ENCODE peak calls at places on chromosomes 13 and 19, in six cellular contexts. One of them, this sample, is unnamed.
A peak's percentile ranks its signal among the peaks of the same experiment; 100 is the strongest.

GRCh38 chr19:31263317-31263716 is 85.9 kb downstream of the TSHZ3 start:
- DNase-seq in heart left ventricle: no peak
- DNase-seq in breast epithelium: no peak
- DNase-seq in neural progenitor cell: no peak
- DNase-seq in GM10248: no peak
- DNase-seq in mucosa of descending colon: no peak
- DNase-seq in this sample: no peak

GRCh38 chr13:76830805-76831204 is 55.4 kb downstream of the KCTD12 start:
- DNase-seq in mucosa of descending colon: no peak
- DNase-seq in heart left ventricle: no peak
- DNase-seq in neural progenitor cell: no peak
- DNase-seq in GM10248: no peak
- DNase-seq in breast epithelium: no peak
- DNase-seq in this sample: no peak

GRCh38 chr13:107753748-107754147 is 461.6 kb downstream of the LIG4 start:
- DNase-seq in GM10248: no peak
- DNase-seq in breast epithelium: no peak
- DNase-seq in heart left ventricle: no peak
- DNase-seq in neural progenitor cell: no peak
- DNase-seq in mucosa of descending colon: no peak
- DNase-seq in this sample: no peak

GRCh38 chr19:39927524-39928356 is 6.7 kb downstream of the FCGBP start:
- DNase-seq in GM10248: no peak
- DNase-seq in heart left ventricle: no peak
- DNase-seq in breast epithelium: no peak
- DNase-seq in neural progenitor cell: no peak
- DNase-seq in mucosa of descending colon: no peak
- DNase-seq in this sample: no peak

GRCh38 chr13:100673376-100673830 is 1.2 kb downstream of the TMTC4 start:
- DNase-seq in neural progenitor cell: peak; percentile 71
- DNase-seq in mucosa of descending colon: peak; percentile 53
- DNase-seq in breast epithelium: no peak
- DNase-seq in GM10248: no peak
- DNase-seq in heart left ventricle: no peak
- DNase-seq in this sample: peak; percentile 20

GRCh38 chr13:33307820-33308219 is 22.3 kb upstream of the STARD13 start:
- DNase-seq in heart left ventricle: no peak
- DNase-seq in mucosa of descending colon: no peak
- DNase-seq in breast epithelium: no peak
- DNase-seq in GM10248: no peak
- DNase-seq in neural progenitor cell: no peak
- DNase-seq in this sample: no peak

GRCh38 chr19:42010245-42011126 is 16.5 kb upstream of the ATP1A3 start:
- DNase-seq in mucosa of descending colon: no peak
- DNase-seq in neural progenitor cell: no peak
- DNase-seq in GM10248: no peak
- DNase-seq in breast epithelium: no peak
- DNase-seq in heart left ventricle: no peak
- DNase-seq in this sample: no peak

GRCh38 chr13:107937841-107938240 is 277.5 kb downstream of the LIG4 start:
- DNase-seq in neural progenitor cell: no peak
- DNase-seq in breast epithelium: no peak
- DNase-seq in GM10248: no peak
- DNase-seq in heart left ventricle: no peak
- DNase-seq in mucosa of descending colon: no peak
- DNase-seq in this sample: no peak

GRCh38 chr13:99389520-99390304 is 82.5 kb upstream of the GPR183 start:
- DNase-seq in breast epithelium: no peak
- DNase-seq in heart left ventricle: no peak
- DNase-seq in neural progenitor cell: no peak
- DNase-seq in GM10248: no peak
- DNase-seq in mucosa of descending colon: no peak
- DNase-seq in this sample: no peak

GRCh38 chr13:74870865-74871264 is 611.1 kb downstream of the TBC1D4 start:
- DNase-seq in mucosa of descending colon: no peak
- DNase-seq in heart left ventricle: no peak
- DNase-seq in GM10248: no peak
- DNase-seq in neural progenitor cell: no peak
- DNase-seq in breast epithelium: no peak
- DNase-seq in this sample: no peak

GRCh38 chr19:15305582-15306334 is 26.6 kb downstream of the BRD4 start:
- DNase-seq in neural progenitor cell: no peak
- DNase-seq in GM10248: no peak
- DNase-seq in breast epithelium: no peak
- DNase-seq in mucosa of descending colon: no peak
- DNase-seq in heart left ventricle: no peak
- DNase-seq in this sample: no peak

GRCh38 chr13:28754698-28755545 is 36.2 kb upstream of the SLC46A3 start:
- DNase-seq in heart left ventricle: peak; percentile 52
- DNase-seq in breast epithelium: no peak
- DNase-seq in mucosa of descending colon: no peak
- DNase-seq in neural progenitor cell: no peak
- DNase-seq in GM10248: no peak
- DNase-seq in this sample: peak; percentile 15

GRCh38 chr19:35843676-35844481 is 8.4 kb downstream of the NPHS1 start:
- DNase-seq in breast epithelium: no peak
- DNase-seq in neural progenitor cell: peak; percentile 73
- DNase-seq in GM10248: no peak
- DNase-seq in mucosa of descending colon: peak; percentile 75
- DNase-seq in heart left ventricle: no peak
- DNase-seq in this sample: peak; percentile 35

GRCh38 chr13:62838891-62839290 is 1423.2 kb upstream of the PCDH20 start:
- DNase-seq in breast epithelium: no peak
- DNase-seq in heart left ventricle: no peak
- DNase-seq in neural progenitor cell: no peak
- DNase-seq in GM10248: no peak
- DNase-seq in mucosa of descending colon: no peak
- DNase-seq in this sample: no peak

DNA sequence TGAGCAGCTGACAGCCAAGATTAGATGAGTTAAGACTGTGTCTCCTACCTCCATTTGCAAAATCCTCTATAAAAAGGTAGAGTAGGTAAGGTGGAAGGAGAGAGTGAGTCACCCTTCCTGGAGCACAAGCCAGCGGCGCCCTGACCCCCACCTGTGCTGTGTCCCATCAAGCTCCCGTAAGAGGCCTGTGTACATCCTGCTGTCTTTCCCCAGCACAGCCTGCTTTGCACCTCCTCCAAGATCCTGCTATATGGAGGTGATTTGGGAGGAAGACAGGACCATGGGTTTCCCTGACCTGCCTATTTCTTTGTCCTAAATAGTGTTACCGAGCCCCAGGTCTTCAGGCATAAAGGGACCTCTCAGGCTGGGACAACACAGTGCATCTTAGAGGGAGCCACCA is 62.3 kb upstream of the UQCRFS1 start:
- DNase-seq in neural progenitor cell: no peak
- DNase-seq in breast epithelium: no peak
- DNase-seq in mucosa of descending colon: no peak
- DNase-seq in GM10248: no peak
- DNase-seq in heart left ventricle: no peak
- DNase-seq in this sample: no peak
- TF ChIP-seq CTCF in neural progenitor cell: no peak
- TF ChIP-seq CTCF in breast epithelium: no peak
- TF ChIP-seq CTCF in mucosa of descending colon: no peak
- TF ChIP-seq CTCF in GM10248: no peak
- TF ChIP-seq CTCF in heart left ventricle: no peak
- TF ChIP-seq CTCF in this sample: no peak

DNA sequence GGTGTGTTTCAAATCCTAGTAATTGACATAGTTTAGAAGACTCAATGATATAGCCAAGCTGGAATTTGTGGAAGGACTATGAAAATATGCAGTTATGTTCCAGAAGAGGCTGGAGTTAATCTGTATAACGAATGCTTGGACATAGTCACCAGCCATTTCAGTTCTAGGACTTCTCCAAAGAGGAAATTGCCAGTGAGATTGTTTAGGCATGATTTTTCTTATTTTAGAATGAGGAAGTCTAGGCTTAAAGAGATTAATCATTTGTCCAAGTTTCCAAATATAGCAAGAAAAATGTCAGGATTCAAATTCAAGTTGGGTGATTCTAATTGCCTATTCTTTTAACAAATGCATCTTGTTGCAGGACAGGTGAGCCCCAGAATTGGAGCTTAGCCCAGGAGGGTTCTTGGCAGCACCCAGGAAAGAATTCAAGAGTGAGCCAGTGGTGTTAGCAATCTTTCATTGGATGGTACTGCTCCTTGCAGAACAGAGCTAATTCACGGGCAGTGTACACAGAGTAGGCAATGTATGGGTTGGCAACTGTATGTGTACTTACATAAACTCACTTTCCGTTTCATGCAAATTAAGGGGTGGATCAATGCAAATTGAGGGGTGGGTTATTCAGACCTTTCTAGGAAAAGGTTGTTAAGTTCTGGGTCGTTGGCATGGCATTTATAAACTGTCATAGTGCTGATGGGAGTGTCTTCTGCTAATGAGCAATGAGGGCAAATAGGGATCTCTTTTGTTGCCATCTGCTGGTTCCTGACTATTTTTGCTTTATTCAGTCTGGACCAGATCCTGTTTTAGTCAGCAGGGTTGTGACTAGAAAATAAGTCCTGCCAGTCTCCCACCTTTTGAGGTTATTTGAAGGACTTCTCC is 763.2 kb upstream of the SLITRK1 start:
- DNase-seq in heart left ventricle: no peak
- DNase-seq in mucosa of descending colon: no peak
- DNase-seq in GM10248: no peak
- DNase-seq in neural progenitor cell: no peak
- DNase-seq in breast epithelium: no peak
- DNase-seq in this sample: no peak
- TF ChIP-seq CTCF in heart left ventricle: no peak
- TF ChIP-seq CTCF in mucosa of descending colon: no peak
- TF ChIP-seq CTCF in GM10248: no peak
- TF ChIP-seq CTCF in neural progenitor cell: no peak
- TF ChIP-seq CTCF in breast epithelium: no peak
- TF ChIP-seq CTCF in this sample: no peak

GRCh38 chr13:67075239-67075638 is 154.9 kb downstream of the PCDH9 start:
- DNase-seq in breast epithelium: no peak
- DNase-seq in heart left ventricle: no peak
- DNase-seq in GM10248: no peak
- DNase-seq in mucosa of descending colon: no peak
- DNase-seq in neural progenitor cell: no peak
- DNase-seq in this sample: no peak
- TF ChIP-seq CTCF in breast epithelium: no peak
- TF ChIP-seq CTCF in heart left ventricle: peak; percentile 51
- TF ChIP-seq CTCF in GM10248: no peak
- TF ChIP-seq CTCF in mucosa of descending colon: no peak
- TF ChIP-seq CTCF in neural progenitor cell: no peak
- TF ChIP-seq CTCF in this sample: no peak

DNA sequence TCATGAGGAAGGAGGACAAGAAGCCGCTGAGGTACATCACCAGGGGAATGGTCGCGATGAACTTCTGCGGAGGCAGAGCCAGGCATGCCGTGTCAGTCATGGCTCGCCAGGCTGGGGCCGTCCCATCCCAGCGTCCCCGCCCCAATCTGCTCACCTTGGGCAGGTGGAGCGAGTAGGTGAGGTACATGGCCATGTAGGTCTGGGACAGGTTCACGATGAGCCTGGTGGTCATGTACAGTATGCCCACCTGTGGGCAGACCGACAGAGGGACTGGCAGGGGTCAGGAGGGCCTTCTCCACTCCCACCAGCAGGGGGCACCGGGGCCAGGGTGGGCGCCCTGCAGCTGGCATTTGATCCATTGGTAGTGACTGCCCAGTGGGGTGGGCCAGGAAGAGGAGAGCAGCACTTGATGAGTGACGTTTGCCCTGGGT is 8.3 kb downstream of the TEKTIP1 start:
- DNase-seq in GM10248: no peak
- DNase-seq in breast epithelium: no peak
- DNase-seq in neural progenitor cell: peak; percentile 27
- DNase-seq in mucosa of descending colon: peak; percentile 52
- DNase-seq in heart left ventricle: no peak
- DNase-seq in this sample: peak; percentile 49
- TF ChIP-seq CTCF in GM10248: peak; percentile 45
- TF ChIP-seq CTCF in breast epithelium: peak; percentile 28
- TF ChIP-seq CTCF in neural progenitor cell: peak; percentile 50
- TF ChIP-seq CTCF in mucosa of descending colon: peak; percentile 19
- TF ChIP-seq CTCF in heart left ventricle: peak; percentile 47
- TF ChIP-seq CTCF in this sample: peak; percentile 75

GRCh38 chr13:110813646-110814624 is 100.4 kb downstream of the ING1 start:
- DNase-seq in heart left ventricle: no peak
- DNase-seq in breast epithelium: no peak
- DNase-seq in mucosa of descending colon: no peak
- DNase-seq in GM10248: no peak
- DNase-seq in neural progenitor cell: no peak
- DNase-seq in this sample: no peak
- TF ChIP-seq CTCF in heart left ventricle: no peak
- TF ChIP-seq CTCF in breast epithelium: no peak
- TF ChIP-seq CTCF in mucosa of descending colon: no peak
- TF ChIP-seq CTCF in GM10248: no peak
- TF ChIP-seq CTCF in neural progenitor cell: peak; percentile 19
- TF ChIP-seq CTCF in this sample: peak; percentile 13

GRCh38 chr13:52850396-52851152 is 2.1 kb upstream of the PCDH8 start:
- DNase-seq in GM10248: peak; percentile 75
- DNase-seq in heart left ventricle: peak; percentile 78
- DNase-seq in mucosa of descending colon: peak; percentile 72
- DNase-seq in breast epithelium: peak; percentile 69
- DNase-seq in neural progenitor cell: peak; percentile 93
- DNase-seq in this sample: peak; percentile 61
- TF ChIP-seq CTCF in GM10248: no peak
- TF ChIP-seq CTCF in heart left ventricle: peak; percentile 7
- TF ChIP-seq CTCF in mucosa of descending colon: no peak
- TF ChIP-seq CTCF in breast epithelium: no peak
- TF ChIP-seq CTCF in neural progenitor cell: peak; percentile 80
- TF ChIP-seq CTCF in this sample: no peak

GRCh38 chr13:50989476-50989875 is 79.9 kb downstream of the RNASEH2B start:
- DNase-seq in mucosa of descending colon: no peak
- DNase-seq in heart left ventricle: no peak
- DNase-seq in GM10248: no peak
- DNase-seq in neural progenitor cell: peak; percentile 52
- DNase-seq in breast epithelium: no peak
- DNase-seq in this sample: no peak
- TF ChIP-seq CTCF in mucosa of descending colon: no peak
- TF ChIP-seq CTCF in heart left ventricle: peak; percentile 34
- TF ChIP-seq CTCF in GM10248: no peak
- TF ChIP-seq CTCF in neural progenitor cell: peak; percentile 49
- TF ChIP-seq CTCF in breast epithelium: no peak
- TF ChIP-seq CTCF in this sample: no peak

GRCh38 chr19:47745010-47745901 is at the start of gene NOP53:
- DNase-seq in breast epithelium: peak; percentile 98
- DNase-seq in neural progenitor cell: peak; percentile 98
- DNase-seq in GM10248: peak; percentile 96
- DNase-seq in heart left ventricle: peak; percentile 96
- DNase-seq in mucosa of descending colon: peak; percentile 97
- DNase-seq in this sample: peak; percentile 98
- TF ChIP-seq CTCF in breast epithelium: peak; percentile 23
- TF ChIP-seq CTCF in neural progenitor cell: no peak
- TF ChIP-seq CTCF in GM10248: no peak
- TF ChIP-seq CTCF in heart left ventricle: no peak
- TF ChIP-seq CTCF in mucosa of descending colon: no peak
- TF ChIP-seq CTCF in this sample: no peak